ENCODE peak calls at places on chromosome 14, in eight cellular contexts. G, Y, R, A, B, C, U and E are unnamed samples.

GRCh38 chr14:77023001-77023996 is 5.2 kb downstream of the IRF2BPL start:
- DNase-seq in G (no peak), Y (peak), U (no peak), A (peak), R (peak), C (peak), B (no peak), E (no peak)

GRCh38 chr14:93029911-93030555 is 85.7 kb downstream of the ITPK1 start:
- DNase-seq in A (no peak), G (no peak), R (no peak), B (no peak), Y (no peak), C (no peak), U (no peak), E (no peak)

GRCh38 chr14:101888182-101888581 is 76.2 kb upstream of the DYNC1H1 start:
- DNase-seq in A (no peak), Y (no peak), R (no peak), G (no peak), B (no peak), C (no peak), U (no peak), E (no peak)

GRCh38 chr14:100770046-100770445 is 43.4 kb downstream of the DLK1 start:
- DNase-seq in R (no peak), A (no peak), Y (no peak), U (no peak), C (no peak), B (no peak), G (no peak), E (no peak)

GRCh38 chr14:91866061-91866460 is 1.3 kb downstream of the TC2N start:
- DNase-seq in U (no peak), B (no peak), A (peak), R (peak), G (peak), Y (no peak), C (no peak), E (no peak)

GRCh38 chr14:34380446-34380845 is 81.6 kb downstream of the SPTSSA start:
- DNase-seq in U (no peak), B (no peak), A (no peak), C (no peak), R (no peak), Y (no peak), G (no peak), E (no peak)

GRCh38 chr14:105249175-105250007 is 1.1 kb downstream of the BTBD6 start:
- DNase-seq in G (no peak), C (no peak), Y (no peak), R (peak), B (peak), A (peak), U (no peak), E (no peak)

GRCh38 chr14:55938249-55938791 is 179.9 kb upstream of the PELI2 start:
- DNase-seq in A (peak), C (no peak), B (no peak), U (peak), Y (peak), R (peak), G (no peak), E (no peak)

GRCh38 chr14:70052990-70053389 is 135.8 kb downstream of the SLC8A3 start:
- DNase-seq in G (no peak), Y (no peak), C (peak), B (peak), A (peak), R (peak), U (no peak), E (no peak)

GRCh38 chr14:56585461-56586084 is 6.0 kb downstream of the TMEM260 start:
- DNase-seq in A (no peak), Y (no peak), C (no peak), R (peak), U (no peak), G (no peak), B (no peak), E (no peak)

GRCh38 chr14:22691171-22691570 is 47.0 kb upstream of the OR6J1 start:
- DNase-seq in B (peak), A (peak), U (no peak), C (no peak), G (no peak), R (peak), Y (no peak), E (no peak)

GRCh38 chr14:84622357-84622756 is 907.6 kb upstream of the FLRT2 start:
- DNase-seq in R (no peak), A (no peak), G (no peak), U (no peak), B (peak), Y (no peak), C (no peak), E (no peak)

GRCh38 chr14:36773558-36773957 is 111.9 kb downstream of the PAX9 start:
- DNase-seq in B (peak), R (no peak), U (no peak), Y (no peak), A (no peak), G (no peak), C (no peak), E (no peak)

GRCh38 chr14:55706341-55706684 is 126.3 kb downstream of the KTN1 start:
- DNase-seq in R (no peak), G (no peak), B (no peak), U (no peak), C (no peak), A (no peak), Y (no peak), E (no peak)

GRCh38 chr14:54651018-54651351 is 84.1 kb downstream of the SAMD4A start:
- DNase-seq in B (no peak), G (no peak), Y (no peak), R (no peak), U (no peak), A (no peak), C (no peak), E (no peak)

GRCh38 chr14:95514131-95515079 is 2.0 kb downstream of the SYNE3 start:
- DNase-seq in G (no peak), U (no peak), C (no peak), R (no peak), B (no peak), A (no peak), Y (no peak), E (no peak)

GRCh38 chr14:93061380-93062012 is 54.2 kb downstream of the ITPK1 start:
- DNase-seq in R (no peak), A (no peak), U (no peak), C (no peak), B (no peak), G (no peak), Y (no peak), E (no peak)

GRCh38 chr14:26522985-26523384 is 74.8 kb downstream of the NOVA1 start:
- DNase-seq in C (no peak), Y (no peak), A (no peak), U (no peak), R (peak), G (no peak), B (no peak), E (no peak)